ENCODE peak calls at places on chromosomes 1 and 21, in ten cellular contexts. J is gastrocnemius medialis, A is breast epithelium, R is IMR-90, D is A549, N is prostate gland, L is thyroid gland, W is heart left ventricle, V is GM12878, B is uterus. F is an unnamed sample.

GRCh38 chr1:45018599-45019230 is 6.7 kb downstream of the UROD start:
- DNase-seq in B (no peak), A (peak; percentile 50), R (peak; percentile 53), J (no peak), V (no peak), L (peak; percentile 91), W (no peak), N (peak; percentile 67), D (peak; percentile 24), F (peak; percentile 91)

GRCh38 chr1:12528021-12528852 is 89.8 kb downstream of the DHRS3 start:
- DNase-seq in R (peak; percentile 45), V (no peak), J (no peak), D (peak; percentile 61), A (peak; percentile 65), N (peak; percentile 94), W (no peak), L (peak; percentile 96), B (peak; percentile 48), F (peak; percentile 91)

GRCh38 chr1:50508040-50508586 is 84.9 kb upstream of the DMRTA2 start:
- DNase-seq in N (no peak), A (no peak), V (no peak), W (no peak), B (no peak), R (no peak), L (no peak), J (no peak), D (no peak), F (no peak)

GRCh38 chr1:7253118-7253480 is 467.8 kb downstream of the CAMTA1 start:
- DNase-seq in J (no peak), R (peak; percentile 81), B (no peak), D (no peak), N (no peak), W (no peak), V (no peak), L (no peak), A (no peak), F (no peak)

GRCh38 chr1:163130250-163130856 is 61.2 kb downstream of the RGS4 start:
- DNase-seq in W (no peak), D (no peak), V (no peak), R (peak; percentile 22), N (no peak), B (no peak), J (no peak), L (no peak), A (no peak), F (no peak)

GRCh38 chr21:31656199-31657095 is 3.0 kb upstream of the SOD1 start:
- DNase-seq in J (no peak), N (no peak), W (no peak), B (no peak), A (no peak), L (no peak), V (no peak), D (no peak), R (peak; percentile 47), F (no peak)

GRCh38 chr1:114771992-114772391 is 8.5 kb downstream of the SIKE1 start:
- DNase-seq in L (no peak), J (no peak), N (no peak), V (no peak), B (no peak), W (no peak), D (no peak), R (no peak), A (no peak), F (no peak)

GRCh38 chr1:92410706-92411105 is 76.0 kb downstream of the GFI1 start:
- DNase-seq in A (no peak), B (no peak), J (no peak), R (no peak), N (no peak), W (no peak), L (no peak), V (no peak), D (no peak), F (no peak)

GRCh38 chr1:193729429-193729828 is 543.0 kb upstream of the B3GALT2 start:
- DNase-seq in B (no peak), J (no peak), R (peak; percentile 65), V (no peak), L (no peak), W (no peak), A (no peak), N (no peak), D (no peak), F (no peak)

GRCh38 chr1:9826087-9826486 is 2.3 kb upstream of the CLSTN1 start:
- DNase-seq in N (no peak), V (no peak), J (no peak), D (no peak), L (no peak), W (no peak), R (no peak), A (no peak), B (no peak), F (no peak)

GRCh38 chr1:77263708-77264107 is 18.1 kb upstream of the AK5 start:
- DNase-seq in B (no peak), V (no peak), L (no peak), A (no peak), W (no peak), N (no peak), D (no peak), J (no peak), R (no peak), F (no peak)

GRCh38 chr1:116794804-116795481 is 40.7 kb downstream of the CD2 start:
- DNase-seq in L (no peak), R (no peak), D (no peak), V (peak; percentile 87), A (no peak), J (no peak), B (no peak), N (no peak), W (no peak), F (no peak)

GRCh38 chr21:28215214-28215954 is 777.3 kb downstream of the LTN1 start:
- DNase-seq in V (no peak), B (peak; percentile 29), A (no peak), L (no peak), J (peak; percentile 35), R (peak; percentile 69), N (no peak), W (peak; percentile 31), D (no peak), F (no peak)

GRCh38 chr1:208917719-208918118 is 665.8 kb upstream of the CAMK1G start:
- DNase-seq in B (no peak), W (no peak), L (no peak), V (no peak), R (no peak), J (no peak), A (no peak), D (no peak), N (no peak), F (no peak)

GRCh38 chr1:230268371-230269170 is 157.6 kb downstream of the PGBD5 start:
- DNase-seq in L (peak; percentile 45), B (peak; percentile 14), V (no peak), N (peak; percentile 17), J (no peak), R (peak; percentile 75), D (peak; percentile 89), A (no peak), W (peak; percentile 37), F (peak; percentile 76)

GRCh38 chr1:170808229-170808870 is 127.0 kb upstream of the MROH9 start:
- DNase-seq in R (no peak), A (no peak), W (no peak), V (no peak), D (no peak), L (peak; percentile 83), J (no peak), B (no peak), N (no peak), F (no peak)

GRCh38 chr1:121483234-121483633 is 298.5 kb downstream of the SRGAP2C start:
- DNase-seq in L (no peak), N (no peak), J (no peak), R (no peak), W (no peak), V (no peak), D (no peak), B (no peak), A (no peak), F (no peak)

GRCh38 chr1:83102630-83103071 is 896.3 kb downstream of the TTLL7 start:
- DNase-seq in N (no peak), L (no peak), J (no peak), W (no peak), V (no peak), B (no peak), D (no peak), A (no peak), R (peak; percentile 19), F (no peak)

GRCh38 chr1:91731815-91732214 is 154.1 kb downstream of the TGFBR3 start:
- DNase-seq in W (no peak), J (no peak), R (peak; percentile 49), B (no peak), A (peak; percentile 50), N (no peak), L (peak; percentile 73), D (no peak), V (no peak), F (no peak)

GRCh38 chr21:42032968-42033367 is 22.8 kb upstream of the ZBTB21 start:
- DNase-seq in D (no peak), W (no peak), L (no peak), V (no peak), B (no peak), N (no peak), R (no peak), J (no peak), A (no peak), F (no peak)

GRCh38 chr1:214349781-214350180 is 68.8 kb downstream of the SMYD2 start:
- DNase-seq in L (no peak), R (no peak), V (no peak), D (no peak), W (no peak), J (no peak), B (no peak), A (no peak), N (no peak), F (no peak)

GRCh38 chr1:17551755-17552234 is 12.3 kb downstream of the ARHGEF10L start:
- DNase-seq in D (no peak), R (peak; percentile 65), L (no peak), J (no peak), V (no peak), A (no peak), W (no peak), N (no peak), B (no peak), F (peak; percentile 77)
- TF ChIP-seq POLR2A in D (no peak), R (no peak), L (no peak), J (no peak), V (no peak), A (no peak), W (no peak), N (no peak), B (no peak), F (peak; percentile 66)

GRCh38 chr1:167429612-167430011 is 88.7 kb downstream of the CD247 start:
- DNase-seq in B (no peak), R (no peak), W (no peak), N (no peak), A (no peak), L (no peak), D (no peak), J (no peak), V (no peak), F (no peak)
- H3K27ac ChIP-seq in B (no peak overlapping the region), R (no peak overlapping the region), W (no peak overlapping the region), N (no peak overlapping the region), A (no peak overlapping the region), L (no peak overlapping the region), D (no peak overlapping the region), J (no peak overlapping the region), V (no peak overlapping the region), F (no peak overlapping the region)

GRCh38 chr1:211944733-211945500 is 90.4 kb downstream of the INTS7 start:
- DNase-seq in L (peak; percentile 74), D (peak; percentile 96), N (peak; percentile 87), V (no peak), R (peak; percentile 22), W (no peak), A (peak; percentile 77), B (no peak), J (no peak), F (peak; percentile 72)
- TF ChIP-seq POLR2A in L (no peak), D (no peak), N (no peak), V (no peak), R (no peak), W (no peak), A (no peak), B (no peak), J (no peak), F (no peak)

GRCh38 chr1:96538883-96539282 is 182.7 kb upstream of the PTBP2 start:
- DNase-seq in W (peak; percentile 37), B (peak; percentile 59), L (peak; percentile 42), J (peak; percentile 16), D (no peak), N (no peak), V (no peak), R (peak; percentile 94), A (peak; percentile 37), F (peak; percentile 42)
- H3K27ac ChIP-seq in W (peak overlapping the region; percentile 67), B (peak overlapping the region; percentile 85), L (peak overlapping the region; percentile 89), J (peak overlapping the region; percentile 62), D (no peak overlapping the region), N (peak overlapping the region; percentile 58), V (no peak overlapping the region), R (no peak overlapping the region), A (peak overlapping the region; percentile 68), F (no peak overlapping the region)

F was measured in adrenal gland.